ENCODE peak calls at places on chromosome 4, in five cellular contexts. One of them, this sample, is unnamed.

GRCh38 chr4:41339812-41340809 is 83.4 kb downstream of the UCHL1 start:
- DNase-seq in EH: peak; percentile 95
- DNase-seq in activated gamma-delta T cell: no peak
- DNase-seq in KBM-7: no peak
- DNase-seq in kidney epithelial cell: peak; percentile 53
- DNase-seq in this sample: peak; percentile 41

GRCh38 chr4:78665216-78665615 is 110.9 kb upstream of the BMP2K start:
- DNase-seq in EH: no peak
- DNase-seq in activated gamma-delta T cell: no peak
- DNase-seq in KBM-7: no peak
- DNase-seq in kidney epithelial cell: no peak
- DNase-seq in this sample: no peak

GRCh38 chr4:128379860-128380259 is 92.2 kb upstream of the PGRMC2 start:
- DNase-seq in EH: peak; percentile 57
- DNase-seq in activated gamma-delta T cell: no peak
- DNase-seq in KBM-7: peak; percentile 27
- DNase-seq in kidney epithelial cell: no peak
- DNase-seq in this sample: no peak

GRCh38 chr4:15162046-15162445 is 159.8 kb downstream of the CPEB2 start:
- DNase-seq in EH: no peak
- DNase-seq in activated gamma-delta T cell: no peak
- DNase-seq in KBM-7: no peak
- DNase-seq in kidney epithelial cell: no peak
- DNase-seq in this sample: no peak

GRCh38 chr4:184395451-184395917 is 78.9 kb downstream of the IRF2 start:
- DNase-seq in EH: no peak
- DNase-seq in activated gamma-delta T cell: no peak
- DNase-seq in KBM-7: no peak
- DNase-seq in kidney epithelial cell: no peak
- DNase-seq in this sample: no peak

GRCh38 chr4:25970691-25971427 is 56.8 kb downstream of the SMIM20 start:
- DNase-seq in EH: peak; percentile 31
- DNase-seq in activated gamma-delta T cell: no peak
- DNase-seq in KBM-7: no peak
- DNase-seq in kidney epithelial cell: no peak
- DNase-seq in this sample: no peak

GRCh38 chr4:173171098-173171497 is 2.5 kb downstream of the GALNT7 start:
- DNase-seq in EH: peak; percentile 44
- DNase-seq in activated gamma-delta T cell: no peak
- DNase-seq in KBM-7: peak; percentile 48
- DNase-seq in kidney epithelial cell: no peak
- DNase-seq in this sample: no peak

GRCh38 chr4:128803783-128804182 is 5.7 kb upstream of the JADE1 start:
- DNase-seq in EH: no peak
- DNase-seq in activated gamma-delta T cell: no peak
- DNase-seq in KBM-7: no peak
- DNase-seq in kidney epithelial cell: no peak
- DNase-seq in this sample: no peak

GRCh38 chr4:105683038-105683437 is 25.5 kb downstream of the INTS12 start:
- DNase-seq in EH: no peak
- DNase-seq in activated gamma-delta T cell: no peak
- DNase-seq in KBM-7: no peak
- DNase-seq in kidney epithelial cell: peak; percentile 12
- DNase-seq in this sample: no peak

GRCh38 chr4:6673660-6674499 is 19.8 kb upstream of the S100P start:
- DNase-seq in EH: peak; percentile 94
- DNase-seq in activated gamma-delta T cell: peak; percentile 88
- DNase-seq in KBM-7: peak; percentile 87
- DNase-seq in kidney epithelial cell: peak; percentile 70
- DNase-seq in this sample: peak; percentile 82

This sample was measured in neural crest cell.